ENCODE peak calls at places on chromosomes 2 and 18, in five cellular contexts. One of them, this sample, is unnamed.

GRCh38 chr18:64981915-64982314 is 768.9 kb upstream of the CDH7 start:
- DNase-seq in mesendoderm: no peak
- DNase-seq in fibroblast of villous mesenchyme: no peak
- DNase-seq in lower lobe of right lung: no peak
- DNase-seq in fibroblast of mammary gland: no peak
- DNase-seq in this sample: peak

GRCh38 chr2:72579595-72580180 is 246.1 kb downstream of the EXOC6B start:
- DNase-seq in mesendoderm: peak
- DNase-seq in fibroblast of villous mesenchyme: peak
- DNase-seq in lower lobe of right lung: no peak
- DNase-seq in fibroblast of mammary gland: peak
- DNase-seq in this sample: no peak

GRCh38 chr2:181697571-181697970 is 17.3 kb upstream of the NEUROD1 start:
- DNase-seq in mesendoderm: no peak
- DNase-seq in fibroblast of villous mesenchyme: no peak
- DNase-seq in lower lobe of right lung: no peak
- DNase-seq in fibroblast of mammary gland: no peak
- DNase-seq in this sample: no peak

GRCh38 chr2:161824226-161824625 is 200.0 kb downstream of the SLC4A10 start:
- DNase-seq in mesendoderm: no peak
- DNase-seq in fibroblast of villous mesenchyme: no peak
- DNase-seq in lower lobe of right lung: no peak
- DNase-seq in fibroblast of mammary gland: no peak
- DNase-seq in this sample: no peak

GRCh38 chr2:24721470-24721869 is 71.7 kb downstream of the PTRHD1 start:
- DNase-seq in mesendoderm: no peak
- DNase-seq in fibroblast of villous mesenchyme: peak
- DNase-seq in lower lobe of right lung: no peak
- DNase-seq in fibroblast of mammary gland: peak
- DNase-seq in this sample: peak

GRCh38 chr2:69164379-69164778 is 151.4 kb downstream of the ANTXR1 start:
- DNase-seq in mesendoderm: no peak
- DNase-seq in fibroblast of villous mesenchyme: peak
- DNase-seq in lower lobe of right lung: no peak
- DNase-seq in fibroblast of mammary gland: peak
- DNase-seq in this sample: no peak

GRCh38 chr18:23861326-23861725 is 153.2 kb upstream of the TTC39C start:
- DNase-seq in mesendoderm: no peak
- DNase-seq in fibroblast of villous mesenchyme: no peak
- DNase-seq in lower lobe of right lung: no peak
- DNase-seq in fibroblast of mammary gland: no peak
- DNase-seq in this sample: no peak

GRCh38 chr2:16588565-16588964 is 77.1 kb downstream of the CYRIA start:
- DNase-seq in mesendoderm: peak
- DNase-seq in fibroblast of villous mesenchyme: no peak
- DNase-seq in lower lobe of right lung: no peak
- DNase-seq in fibroblast of mammary gland: no peak
- DNase-seq in this sample: no peak

GRCh38 chr2:159192519-159192918 is 94.0 kb downstream of the WDSUB1 start:
- DNase-seq in mesendoderm: no peak
- DNase-seq in fibroblast of villous mesenchyme: no peak
- DNase-seq in lower lobe of right lung: no peak
- DNase-seq in fibroblast of mammary gland: no peak
- DNase-seq in this sample: no peak

GRCh38 chr18:6269933-6270332 is 144.8 kb downstream of the L3MBTL4 start:
- DNase-seq in mesendoderm: no peak
- DNase-seq in fibroblast of villous mesenchyme: no peak
- DNase-seq in lower lobe of right lung: no peak
- DNase-seq in fibroblast of mammary gland: no peak
- DNase-seq in this sample: no peak

GRCh38 chr2:9398881-9399805 is 24.2 kb downstream of the ITGB1BP1 start:
- DNase-seq in mesendoderm: no peak
- DNase-seq in fibroblast of villous mesenchyme: peak
- DNase-seq in lower lobe of right lung: no peak
- DNase-seq in fibroblast of mammary gland: no peak
- DNase-seq in this sample: no peak

GRCh38 chr18:48542513-48543181 is 3.8 kb downstream of the CTIF start:
- DNase-seq in mesendoderm: peak
- DNase-seq in fibroblast of villous mesenchyme: no peak
- DNase-seq in lower lobe of right lung: no peak
- DNase-seq in fibroblast of mammary gland: no peak
- DNase-seq in this sample: no peak

GRCh38 chr2:45176399-45176798 is 167.1 kb upstream of the SIX2 start:
- DNase-seq in mesendoderm: peak
- DNase-seq in fibroblast of villous mesenchyme: no peak
- DNase-seq in lower lobe of right lung: no peak
- DNase-seq in fibroblast of mammary gland: peak
- DNase-seq in this sample: no peak

GRCh38 chr2:72515696-72516095 is 310.1 kb downstream of the EXOC6B start:
- DNase-seq in mesendoderm: no peak
- DNase-seq in fibroblast of villous mesenchyme: no peak
- DNase-seq in lower lobe of right lung: no peak
- DNase-seq in fibroblast of mammary gland: peak
- DNase-seq in this sample: no peak

GRCh38 chr18:80244956-80245730 is 2.2 kb downstream of the PARD6G start:
- DNase-seq in mesendoderm: no peak
- DNase-seq in fibroblast of villous mesenchyme: no peak
- DNase-seq in lower lobe of right lung: no peak
- DNase-seq in fibroblast of mammary gland: no peak
- DNase-seq in this sample: no peak

GRCh38 chr2:212520340-212520739 is 18.3 kb downstream of the ERBB4 start:
- DNase-seq in mesendoderm: peak
- DNase-seq in fibroblast of villous mesenchyme: no peak
- DNase-seq in lower lobe of right lung: no peak
- DNase-seq in fibroblast of mammary gland: peak
- DNase-seq in this sample: no peak

GRCh38 chr2:124753842-124754241 is 728.8 kb downstream of the CNTNAP5 start:
- DNase-seq in mesendoderm: peak
- DNase-seq in fibroblast of villous mesenchyme: no peak
- DNase-seq in lower lobe of right lung: no peak
- DNase-seq in fibroblast of mammary gland: no peak
- DNase-seq in this sample: no peak

GRCh38 chr18:74228312-74228711 is 63.5 kb downstream of the CYB5A start:
- DNase-seq in mesendoderm: no peak
- DNase-seq in fibroblast of villous mesenchyme: no peak
- DNase-seq in lower lobe of right lung: no peak
- DNase-seq in fibroblast of mammary gland: no peak
- DNase-seq in this sample: no peak

GRCh38 chr2:176852667-176853066 is 359.9 kb upstream of the HNRNPA3 start:
- DNase-seq in mesendoderm: peak
- DNase-seq in fibroblast of villous mesenchyme: no peak
- DNase-seq in lower lobe of right lung: no peak
- DNase-seq in fibroblast of mammary gland: no peak
- DNase-seq in this sample: no peak

GRCh38 chr2:172107690-172108586 is 5.2 kb upstream of the DLX2 start:
- DNase-seq in mesendoderm: peak
- DNase-seq in fibroblast of villous mesenchyme: no peak
- DNase-seq in lower lobe of right lung: no peak
- DNase-seq in fibroblast of mammary gland: no peak
- DNase-seq in this sample: no peak

GRCh38 chr2:172106128-172106961 is 3.6 kb upstream of the DLX2 start:
- DNase-seq in mesendoderm: peak
- DNase-seq in fibroblast of villous mesenchyme: peak
- DNase-seq in lower lobe of right lung: no peak
- DNase-seq in fibroblast of mammary gland: peak
- DNase-seq in this sample: no peak

GRCh38 chr2:172108587-172108930 is 5.9 kb upstream of the DLX2 start:
- DNase-seq in mesendoderm: no peak
- DNase-seq in fibroblast of villous mesenchyme: no peak
- DNase-seq in lower lobe of right lung: no peak
- DNase-seq in fibroblast of mammary gland: no peak
- DNase-seq in this sample: no peak

GRCh38 chr2:172109256-172109655 is 6.6 kb upstream of the DLX2 start:
- DNase-seq in mesendoderm: peak
- DNase-seq in fibroblast of villous mesenchyme: no peak
- DNase-seq in lower lobe of right lung: no peak
- DNase-seq in fibroblast of mammary gland: no peak
- DNase-seq in this sample: no peak

GRCh38 chr2:172109670-172110421 is 7.1 kb upstream of the DLX2 start:
- DNase-seq in mesendoderm: peak
- DNase-seq in fibroblast of villous mesenchyme: no peak
- DNase-seq in lower lobe of right lung: no peak
- DNase-seq in fibroblast of mammary gland: no peak
- DNase-seq in this sample: no peak
- H3K4me3 ChIP-seq in mesendoderm: no peak
- H3K4me3 ChIP-seq in fibroblast of villous mesenchyme: no peak
- H3K4me3 ChIP-seq in lower lobe of right lung: no peak
- H3K4me3 ChIP-seq in fibroblast of mammary gland: no peak
- H3K4me3 ChIP-seq in this sample: no peak

DNA sequence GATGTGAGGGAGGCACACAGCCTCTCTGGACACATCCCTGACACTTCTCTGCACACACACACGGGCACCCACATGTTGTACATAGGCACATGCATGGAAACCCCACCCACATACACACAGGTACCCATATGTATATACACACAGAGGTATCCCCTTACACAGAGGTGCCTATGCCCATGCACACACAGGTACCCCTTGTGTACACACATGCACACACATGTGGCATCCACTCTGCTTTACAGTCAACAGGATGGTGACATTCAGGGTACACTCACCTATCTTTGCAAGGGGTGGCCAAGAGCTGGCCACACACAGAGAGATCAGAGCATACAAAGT is 59.5 kb downstream of the FAM168B start:
- DNase-seq in mesendoderm: no peak
- DNase-seq in fibroblast of villous mesenchyme: no peak
- DNase-seq in lower lobe of right lung: no peak
- DNase-seq in fibroblast of mammary gland: no peak
- DNase-seq in this sample: no peak
- H3K4me3 ChIP-seq in mesendoderm: no peak
- H3K4me3 ChIP-seq in fibroblast of villous mesenchyme: no peak
- H3K4me3 ChIP-seq in lower lobe of right lung: no peak
- H3K4me3 ChIP-seq in fibroblast of mammary gland: no peak
- H3K4me3 ChIP-seq in this sample: no peak

DNA sequence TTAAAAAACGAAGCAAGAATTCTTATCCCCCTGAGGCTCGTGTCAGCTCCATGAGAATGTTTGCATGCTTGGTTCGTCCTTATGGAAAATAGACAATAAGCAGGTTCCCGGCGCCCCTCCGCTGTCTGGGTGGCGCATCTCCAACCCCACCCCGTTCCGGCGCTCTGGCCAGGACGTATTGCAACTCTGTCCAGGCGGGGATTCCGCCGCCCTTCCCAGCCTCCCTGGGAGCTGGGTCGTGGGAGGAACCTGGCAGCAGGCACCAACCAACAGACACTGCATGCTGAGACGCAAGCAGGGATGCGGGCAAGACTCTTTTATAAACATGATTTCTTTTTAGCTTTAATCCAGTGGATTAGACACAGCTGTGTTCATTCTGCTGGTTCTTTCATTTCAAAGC is 240.1 kb downstream of the SH3BP4 start:
- DNase-seq in mesendoderm: no peak
- DNase-seq in fibroblast of villous mesenchyme: peak
- DNase-seq in lower lobe of right lung: no peak
- DNase-seq in fibroblast of mammary gland: peak
- DNase-seq in this sample: no peak
- H3K4me3 ChIP-seq in mesendoderm: no peak
- H3K4me3 ChIP-seq in fibroblast of villous mesenchyme: peak
- H3K4me3 ChIP-seq in lower lobe of right lung: no peak
- H3K4me3 ChIP-seq in fibroblast of mammary gland: no peak
- H3K4me3 ChIP-seq in this sample: no peak

DNA sequence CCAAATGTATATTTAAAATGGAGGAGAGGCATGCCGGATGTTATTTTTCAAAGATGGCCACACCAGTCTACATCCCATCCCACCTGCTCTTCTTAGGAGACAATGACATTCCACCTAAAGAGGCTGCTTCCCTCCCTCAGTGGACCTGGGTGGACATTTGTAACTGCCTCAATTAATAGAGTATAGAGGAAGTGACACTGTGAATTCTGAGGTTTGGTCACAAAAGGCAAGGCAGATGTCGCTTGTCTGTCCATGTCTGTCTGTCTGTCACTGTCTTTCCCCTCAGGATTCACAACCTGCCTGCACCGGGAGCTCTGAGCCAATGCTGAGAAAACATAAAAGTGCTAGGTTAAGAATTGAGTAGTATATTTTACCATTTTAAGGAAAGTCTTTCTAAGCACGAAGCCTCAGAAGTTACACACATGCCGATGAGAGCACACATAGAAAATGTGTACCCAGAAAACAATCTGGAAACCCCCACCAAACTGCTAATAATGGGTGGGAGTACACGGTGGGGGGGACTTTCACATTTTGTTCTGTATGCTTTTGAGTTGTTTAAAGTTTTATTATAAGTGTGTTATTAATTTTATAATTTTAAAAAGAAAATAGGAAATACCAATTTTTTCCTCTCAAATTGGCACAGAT is 21.0 kb downstream of the MIB1 start:
- DNase-seq in mesendoderm: no peak
- DNase-seq in fibroblast of villous mesenchyme: no peak
- DNase-seq in lower lobe of right lung: no peak
- DNase-seq in fibroblast of mammary gland: no peak
- DNase-seq in this sample: no peak
- H3K4me3 ChIP-seq in mesendoderm: no peak
- H3K4me3 ChIP-seq in fibroblast of villous mesenchyme: no peak
- H3K4me3 ChIP-seq in lower lobe of right lung: no peak
- H3K4me3 ChIP-seq in fibroblast of mammary gland: no peak
- H3K4me3 ChIP-seq in this sample: no peak

GRCh38 chr18:25349131-25349925 is 2.6 kb downstream of the ZNF521 start:
- DNase-seq in mesendoderm: peak
- DNase-seq in fibroblast of villous mesenchyme: peak
- DNase-seq in lower lobe of right lung: peak
- DNase-seq in fibroblast of mammary gland: peak
- DNase-seq in this sample: peak
- H3K4me3 ChIP-seq in mesendoderm: peak
- H3K4me3 ChIP-seq in fibroblast of villous mesenchyme: peak
- H3K4me3 ChIP-seq in lower lobe of right lung: peak
- H3K4me3 ChIP-seq in fibroblast of mammary gland: peak
- H3K4me3 ChIP-seq in this sample: peak

DNA sequence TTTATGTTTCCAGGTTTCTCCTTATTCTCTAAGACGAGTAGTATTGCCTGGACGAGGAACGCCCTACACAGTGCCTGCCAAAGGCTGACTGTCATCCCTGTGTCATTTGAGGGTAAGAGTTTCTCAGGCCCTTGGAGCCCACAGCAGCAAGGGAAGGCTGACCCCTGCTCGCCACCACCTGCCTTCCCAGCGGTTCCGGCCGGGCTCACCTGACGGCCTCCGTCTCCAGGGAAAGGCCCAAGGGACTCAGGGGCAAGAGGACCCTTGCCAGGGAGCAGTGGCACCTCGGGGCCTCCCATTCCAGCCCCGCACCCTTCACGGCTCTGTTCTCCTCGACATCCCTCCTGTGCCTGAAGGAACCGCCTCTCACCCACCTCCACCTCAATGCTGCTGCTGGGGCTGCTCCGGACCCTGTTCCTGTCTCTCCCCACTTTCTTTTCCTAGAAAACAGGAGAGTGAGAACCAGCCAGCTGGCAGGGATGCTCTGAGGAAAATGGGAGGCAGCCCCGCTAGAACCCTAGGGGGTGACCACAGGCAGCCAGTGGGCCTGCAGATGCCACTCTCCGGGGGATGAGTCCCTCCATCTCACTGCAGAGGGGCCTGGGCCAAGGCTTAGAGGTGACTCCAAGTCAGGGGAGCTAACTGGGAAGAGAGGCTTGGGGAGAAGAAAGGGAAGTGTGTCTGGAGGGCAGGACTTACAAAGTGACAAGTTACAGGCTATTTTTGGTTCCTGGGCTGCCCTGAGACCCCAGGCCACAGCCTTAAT is 1.8 kb downstream of the LIMS2 start:
- DNase-seq in mesendoderm: no peak
- DNase-seq in fibroblast of villous mesenchyme: no peak
- DNase-seq in lower lobe of right lung: no peak
- DNase-seq in fibroblast of mammary gland: no peak
- DNase-seq in this sample: no peak
- H3K4me3 ChIP-seq in mesendoderm: no peak
- H3K4me3 ChIP-seq in fibroblast of villous mesenchyme: peak
- H3K4me3 ChIP-seq in lower lobe of right lung: peak
- H3K4me3 ChIP-seq in fibroblast of mammary gland: no peak
- H3K4me3 ChIP-seq in this sample: peak